ENCODE peak calls at places on chromosomes 5 and 9, in six cellular contexts. One of them, this sample, is unnamed.
A peak's percentile ranks its signal among the peaks of the same experiment; 100 is the strongest.

GRCh38 chr5:169791251-169791650 is 154.2 kb downstream of the DOCK2 start:
- DNase-seq in GM23338: no peak
- DNase-seq in thyroid gland: no peak
- DNase-seq in DND-41: no peak
- DNase-seq in aorta: no peak
- DNase-seq in thoracic aorta: no peak
- DNase-seq in this sample: no peak

GRCh38 chr5:64788156-64788555 is 19.4 kb downstream of the CWC27 start:
- DNase-seq in thyroid gland: no peak
- DNase-seq in thoracic aorta: no peak
- DNase-seq in DND-41: no peak
- DNase-seq in GM23338: no peak
- DNase-seq in aorta: no peak
- DNase-seq in this sample: no peak

GRCh38 chr5:170249360-170249759 is 16.6 kb downstream of the C5orf58 start:
- DNase-seq in thoracic aorta: no peak
- DNase-seq in GM23338: no peak
- DNase-seq in DND-41: no peak
- DNase-seq in thyroid gland: no peak
- DNase-seq in aorta: no peak
- DNase-seq in this sample: no peak

GRCh38 chr5:77087484-77088291 is 603 bp upstream of the ZBED3 start:
- DNase-seq in GM23338: peak; percentile 28
- DNase-seq in thyroid gland: peak; percentile 40
- DNase-seq in aorta: peak; percentile 65
- DNase-seq in thoracic aorta: no peak
- DNase-seq in DND-41: peak; percentile 14
- DNase-seq in this sample: no peak

GRCh38 chr5:15492545-15492944 is 7.4 kb upstream of the FBXL7 start:
- DNase-seq in DND-41: no peak
- DNase-seq in aorta: no peak
- DNase-seq in thoracic aorta: no peak
- DNase-seq in thyroid gland: no peak
- DNase-seq in GM23338: peak; percentile 22
- DNase-seq in this sample: no peak

GRCh38 chr9:125995006-125995405 is 247.8 kb downstream of the PBX3 start:
- DNase-seq in DND-41: no peak
- DNase-seq in GM23338: no peak
- DNase-seq in aorta: peak; percentile 18
- DNase-seq in thyroid gland: no peak
- DNase-seq in thoracic aorta: no peak
- DNase-seq in this sample: no peak

GRCh38 chr5:68074633-68075032 is 140.9 kb upstream of the PIK3R1 start:
- DNase-seq in aorta: no peak
- DNase-seq in GM23338: no peak
- DNase-seq in DND-41: no peak
- DNase-seq in thyroid gland: no peak
- DNase-seq in thoracic aorta: no peak
- DNase-seq in this sample: no peak

GRCh38 chr5:120613729-120614128 is 149.6 kb downstream of the PRR16 start:
- DNase-seq in aorta: no peak
- DNase-seq in DND-41: no peak
- DNase-seq in thoracic aorta: no peak
- DNase-seq in GM23338: no peak
- DNase-seq in thyroid gland: no peak
- DNase-seq in this sample: no peak

GRCh38 chr9:37952731-37953130 is 48.8 kb upstream of the SLC25A51 start:
- DNase-seq in thyroid gland: no peak
- DNase-seq in GM23338: no peak
- DNase-seq in thoracic aorta: no peak
- DNase-seq in aorta: no peak
- DNase-seq in DND-41: no peak
- DNase-seq in this sample: peak; percentile 73

GRCh38 chr5:127934791-127935256 is 148.7 kb upstream of the SLC12A2 start:
- DNase-seq in thyroid gland: no peak
- DNase-seq in GM23338: peak; percentile 82
- DNase-seq in aorta: no peak
- DNase-seq in thoracic aorta: no peak
- DNase-seq in DND-41: no peak
- DNase-seq in this sample: peak; percentile 99

GRCh38 chr5:10452768-10453331 is 11.2 kb downstream of the ROPN1L start:
- DNase-seq in DND-41: peak; percentile 49
- DNase-seq in thyroid gland: no peak
- DNase-seq in GM23338: peak; percentile 87
- DNase-seq in thoracic aorta: no peak
- DNase-seq in aorta: no peak
- DNase-seq in this sample: peak; percentile 98

GRCh38 chr5:160280384-160281090 is 31.8 kb downstream of the CCNJL start:
- DNase-seq in thyroid gland: no peak
- DNase-seq in aorta: no peak
- DNase-seq in thoracic aorta: no peak
- DNase-seq in GM23338: no peak
- DNase-seq in DND-41: no peak
- DNase-seq in this sample: no peak

GRCh38 chr9:5762421-5762820 is 70.5 kb downstream of the ERMP1 start:
- DNase-seq in aorta: no peak
- DNase-seq in DND-41: no peak
- DNase-seq in thoracic aorta: no peak
- DNase-seq in thyroid gland: no peak
- DNase-seq in GM23338: no peak
- DNase-seq in this sample: peak; percentile 70

GRCh38 chr5:136621743-136622142 is 256.4 kb upstream of the TRPC7 start:
- DNase-seq in aorta: no peak
- DNase-seq in thyroid gland: no peak
- DNase-seq in DND-41: no peak
- DNase-seq in thoracic aorta: no peak
- DNase-seq in GM23338: no peak
- DNase-seq in this sample: no peak

GRCh38 chr9:119036969-119037368 is 332.3 kb downstream of the BRINP1 start:
- DNase-seq in thyroid gland: no peak
- DNase-seq in GM23338: no peak
- DNase-seq in DND-41: no peak
- DNase-seq in aorta: no peak
- DNase-seq in thoracic aorta: no peak
- DNase-seq in this sample: no peak

GRCh38 chr9:137611623-137612609 is 6.4 kb downstream of the ARRDC1 start:
- DNase-seq in DND-41: no peak
- DNase-seq in thoracic aorta: no peak
- DNase-seq in aorta: peak; percentile 64
- DNase-seq in thyroid gland: peak; percentile 95
- DNase-seq in GM23338: no peak
- DNase-seq in this sample: peak; percentile 96

GRCh38 chr5:140302786-140303639 is at the start of gene PFDN1:
- DNase-seq in aorta: peak; percentile 96
- DNase-seq in DND-41: peak; percentile 94
- DNase-seq in GM23338: peak; percentile 99
- DNase-seq in thoracic aorta: peak; percentile 87
- DNase-seq in thyroid gland: peak; percentile 93
- DNase-seq in this sample: peak; percentile 96

GRCh38 chr5:135978212-135978631 is 23.4 kb upstream of the LECT2 start:
- DNase-seq in aorta: no peak
- DNase-seq in thyroid gland: no peak
- DNase-seq in thoracic aorta: no peak
- DNase-seq in DND-41: no peak
- DNase-seq in GM23338: peak; percentile 35
- DNase-seq in this sample: no peak

GRCh38 chr9:97807681-97808080 is 45.3 kb upstream of the FOXE1 start:
- DNase-seq in thoracic aorta: no peak
- DNase-seq in thyroid gland: no peak
- DNase-seq in DND-41: no peak
- DNase-seq in GM23338: no peak
- DNase-seq in aorta: no peak
- DNase-seq in this sample: peak; percentile 40

GRCh38 chr5:5141625-5142527 is 1.7 kb downstream of the ADAMTS16 start:
- DNase-seq in thoracic aorta: no peak
- DNase-seq in DND-41: peak; percentile 47
- DNase-seq in thyroid gland: peak; percentile 47
- DNase-seq in aorta: no peak
- DNase-seq in GM23338: peak; percentile 87
- DNase-seq in this sample: peak; percentile 75

GRCh38 chr5:137122558-137122957 is 376.6 kb downstream of the SPOCK1 start:
- DNase-seq in GM23338: no peak
- DNase-seq in thyroid gland: no peak
- DNase-seq in aorta: no peak
- DNase-seq in DND-41: no peak
- DNase-seq in thoracic aorta: no peak
- DNase-seq in this sample: no peak

GRCh38 chr9:124854822-124855221 is 1.6 kb downstream of the WDR38 start:
- DNase-seq in DND-41: no peak
- DNase-seq in aorta: no peak
- DNase-seq in thoracic aorta: no peak
- DNase-seq in GM23338: no peak
- DNase-seq in thyroid gland: no peak
- DNase-seq in this sample: no peak

GRCh38 chr5:62309107-62309506 is 3.1 kb downstream of the KIF2A start:
- DNase-seq in DND-41: no peak
- DNase-seq in thyroid gland: no peak
- DNase-seq in aorta: no peak
- DNase-seq in GM23338: no peak
- DNase-seq in thoracic aorta: no peak
- DNase-seq in this sample: no peak

GRCh38 chr5:62310426-62311105 is 4.6 kb downstream of the KIF2A start:
- DNase-seq in GM23338: no peak
- DNase-seq in thyroid gland: no peak
- DNase-seq in DND-41: no peak
- DNase-seq in aorta: no peak
- DNase-seq in thoracic aorta: no peak
- DNase-seq in this sample: no peak

GRCh38 chr5:62307364-62307689 is 1.3 kb downstream of the KIF2A start:
- DNase-seq in aorta: no peak
- DNase-seq in DND-41: no peak
- DNase-seq in thoracic aorta: no peak
- DNase-seq in thyroid gland: no peak
- DNase-seq in GM23338: no peak
- DNase-seq in this sample: no peak

GRCh38 chr5:62306494-62307363 is 723 bp downstream of the KIF2A start:
- DNase-seq in thyroid gland: peak; percentile 42
- DNase-seq in GM23338: peak; percentile 70
- DNase-seq in DND-41: peak; percentile 71
- DNase-seq in thoracic aorta: peak; percentile 15
- DNase-seq in aorta: peak; percentile 65
- DNase-seq in this sample: no peak

GRCh38 chr5:62308439-62308838 is 2.4 kb downstream of the KIF2A start:
- DNase-seq in GM23338: no peak
- DNase-seq in aorta: no peak
- DNase-seq in thyroid gland: no peak
- DNase-seq in thoracic aorta: no peak
- DNase-seq in DND-41: no peak
- DNase-seq in this sample: no peak
- H3K4me3 ChIP-seq in GM23338: peak overlapping the region; percentile 77
- H3K4me3 ChIP-seq in aorta: no peak overlapping the region
- H3K4me3 ChIP-seq in thyroid gland: no peak overlapping the region
- H3K4me3 ChIP-seq in thoracic aorta: no peak overlapping the region
- H3K4me3 ChIP-seq in DND-41: peak overlapping the region; percentile 92
- H3K4me3 ChIP-seq in this sample: no peak overlapping the region

DNA sequence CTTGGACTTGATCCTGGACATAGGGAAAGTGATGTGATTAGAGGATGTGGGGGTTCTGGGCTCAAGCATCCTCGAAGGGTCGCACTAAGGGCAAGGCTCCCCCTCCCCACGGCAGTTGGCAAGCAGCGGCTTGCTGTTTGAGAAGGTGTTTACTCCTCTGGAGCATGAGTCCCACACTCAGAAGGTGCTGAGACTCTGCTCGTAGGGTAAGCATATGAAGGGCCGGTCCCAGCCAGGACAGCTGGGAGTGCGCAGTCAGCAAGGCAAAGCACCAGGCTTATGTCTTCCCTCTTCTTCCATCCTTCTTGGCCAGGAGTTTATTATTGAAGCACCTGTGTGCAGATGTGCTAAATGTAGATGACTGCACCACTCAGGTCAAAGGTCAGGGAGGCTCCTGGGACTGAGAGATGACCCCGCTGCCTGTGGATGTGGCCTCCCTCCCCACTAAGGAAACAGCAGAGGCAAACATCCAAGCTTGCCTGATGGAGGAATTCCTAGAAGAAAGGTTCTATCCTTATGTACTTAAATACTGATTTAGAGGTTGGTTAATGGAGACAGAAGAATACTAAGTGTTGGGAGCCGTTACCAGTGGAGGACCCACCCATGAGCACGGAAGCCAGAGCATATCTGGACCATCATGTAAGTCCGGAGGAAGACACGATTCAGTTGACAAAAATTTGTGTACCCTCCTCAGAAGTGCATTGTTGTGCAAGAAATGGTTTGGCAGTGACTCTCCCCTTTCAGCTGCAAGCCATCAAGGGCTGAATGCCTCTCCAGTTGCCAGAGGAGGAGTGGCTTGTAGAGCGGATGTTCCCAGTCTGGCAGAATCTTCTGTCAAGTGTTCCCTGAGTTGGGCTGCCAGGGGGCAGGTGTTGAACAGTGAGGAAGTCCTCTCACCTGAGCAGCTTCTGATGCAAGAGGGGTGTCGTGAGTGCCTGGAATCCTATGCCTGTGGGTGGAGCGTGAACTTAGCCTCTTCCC is 27.2 kb upstream of the CDKN2AIPNL start:
- DNase-seq in aorta: peak; percentile 69
- DNase-seq in thoracic aorta: no peak
- DNase-seq in thyroid gland: peak; percentile 99
- DNase-seq in DND-41: no peak
- DNase-seq in GM23338: peak; percentile 70
- DNase-seq in this sample: peak; percentile 93
- H3K27ac ChIP-seq in aorta: no peak overlapping the region
- H3K27ac ChIP-seq in thoracic aorta: no peak overlapping the region
- H3K27ac ChIP-seq in thyroid gland: peak overlapping the region; percentile 92
- H3K27ac ChIP-seq in DND-41: no peak overlapping the region
- H3K27ac ChIP-seq in GM23338: peak overlapping the region; percentile 66
- H3K27ac ChIP-seq in this sample: peak overlapping the region; percentile 99

GRCh38 chr5:26245327-26245726 is 793.1 kb downstream of the CDH9 start:
- DNase-seq in thyroid gland: no peak
- DNase-seq in aorta: no peak
- DNase-seq in GM23338: no peak
- DNase-seq in DND-41: no peak
- DNase-seq in thoracic aorta: no peak
- DNase-seq in this sample: peak; percentile 30
- H3K4me3 ChIP-seq in thyroid gland: no peak overlapping the region
- H3K4me3 ChIP-seq in aorta: no peak overlapping the region
- H3K4me3 ChIP-seq in GM23338: no peak overlapping the region
- H3K4me3 ChIP-seq in DND-41: no peak overlapping the region
- H3K4me3 ChIP-seq in thoracic aorta: no peak overlapping the region
- H3K4me3 ChIP-seq in this sample: peak overlapping the region; percentile 45

DNA sequence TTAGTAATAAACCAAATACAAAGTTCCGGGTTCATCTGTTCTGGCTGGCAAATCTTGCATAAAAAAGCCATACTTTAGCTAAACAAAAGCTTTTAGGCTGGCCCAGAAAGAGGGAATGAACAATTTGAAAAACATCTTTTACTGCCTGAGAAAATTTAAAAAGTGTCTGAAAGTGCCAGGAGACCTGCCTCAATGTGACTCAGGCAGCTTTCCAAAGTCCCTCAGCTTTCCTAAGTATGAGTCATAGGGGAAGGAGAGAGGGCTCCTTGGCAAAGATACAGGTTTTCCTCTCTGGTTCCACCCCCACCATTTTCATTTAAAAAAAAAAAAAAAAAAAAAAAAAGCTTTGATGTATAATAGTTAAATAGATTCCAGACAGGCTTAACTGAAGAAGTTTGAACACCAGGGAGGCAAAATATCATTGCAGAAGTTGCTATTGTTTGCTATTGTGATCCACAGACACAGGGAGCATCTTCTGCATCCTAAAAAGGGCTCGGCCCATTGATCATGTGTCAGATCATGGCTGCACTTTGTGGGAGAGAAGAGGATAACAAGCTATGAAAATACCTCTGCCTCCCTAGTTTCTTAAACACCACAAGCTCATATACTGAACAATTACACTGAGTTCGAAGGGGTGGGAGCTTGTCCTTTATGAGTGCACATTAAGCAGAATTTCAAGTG is 71.5 kb downstream of the MRPS27 start:
- DNase-seq in thyroid gland: peak; percentile 72
- DNase-seq in DND-41: no peak
- DNase-seq in GM23338: peak; percentile 27
- DNase-seq in aorta: peak; percentile 64
- DNase-seq in thoracic aorta: peak; percentile 38
- DNase-seq in this sample: peak; percentile 84
- H3K27ac ChIP-seq in thyroid gland: peak overlapping the region; percentile 72
- H3K27ac ChIP-seq in DND-41: no peak overlapping the region
- H3K27ac ChIP-seq in GM23338: no peak overlapping the region
- H3K27ac ChIP-seq in aorta: peak overlapping the region; percentile 67
- H3K27ac ChIP-seq in thoracic aorta: peak overlapping the region; percentile 78
- H3K27ac ChIP-seq in this sample: peak overlapping the region; percentile 96

This sample was measured in PC-3.